ENCODE peak calls at places on chromosome X, in four cellular contexts. R is stimulated activated CD8-positive, alpha-beta memory T cell treated with anti-CD3 and anti-CD28 coated beads, Interleukin-15, amount 100 ng/mL, for 24 hours; B is NCI-H2081; N is activated naive CD8-positive, alpha-beta T cell treated with anti-CD3 and anti-CD28 coated beads, Interleukin-2, amount 50 U/mL, for 24 hours. G is an unnamed sample.
A peak's percentile ranks its signal among the peaks of the same experiment; 100 is the strongest.

GRCh38 chrX:19840899-19841648 is 46.3 kb downstream of the SH3KBP1 start:
- DNase-seq in R (no peak), B (no peak), N (peak; percentile 45), G (no peak)

GRCh38 chrX:4935846-4936245 is 1222.4 kb upstream of the PRKX start:
- DNase-seq in R (no peak), B (no peak), N (peak; percentile 1), G (peak; percentile 36)

GRCh38 chrX:156004256-156004655 is 6.8 kb downstream of the IL9R start:
- DNase-seq in R (no peak), B (no peak), N (no peak), G (no peak)

GRCh38 chrX:150361777-150362351 is 1.3 kb upstream of the MAMLD1 start:
- DNase-seq in R (no peak), B (no peak), N (peak; percentile 12), G (no peak)

GRCh38 chrX:37785569-37785968 is 5.7 kb downstream of the CYBB start:
- DNase-seq in R (no peak), B (no peak), N (no peak), G (no peak)

GRCh38 chrX:49695276-49696180 is at the start of gene PAGE1:
- DNase-seq in R (no peak), B (no peak), N (no peak), G (no peak)

GRCh38 chrX:11787564-11787963 is 29.5 kb downstream of the MSL3 start:
- DNase-seq in R (peak; percentile 26), B (no peak), N (peak; percentile 80), G (peak; percentile 69)

GRCh38 chrX:70166601-70167590 is 10.4 kb upstream of the DGAT2L6 start:
- DNase-seq in R (no peak), B (no peak), N (no peak), G (no peak)

GRCh38 chrX:477441-478012 is 90.8 kb upstream of the PPP2R3B start:
- DNase-seq in R (no peak), B (no peak), N (no peak), G (no peak)

GRCh38 chrX:43266487-43266886 is 389.6 kb upstream of the MAOA start:
- DNase-seq in R (no peak), B (no peak), N (no peak), G (no peak)

GRCh38 chrX:51837451-51837850 is 56.0 kb upstream of the MAGED1 start:
- DNase-seq in R (no peak), B (no peak), N (no peak), G (no peak)

GRCh38 chrX:39886282-39886681 is 211.5 kb downstream of the BCOR start:
- DNase-seq in R (no peak), B (no peak), N (no peak), G (peak; percentile 61)

GRCh38 chrX:150212672-150213480 is 150.2 kb upstream of the MAMLD1 start:
- DNase-seq in R (no peak), B (no peak), N (no peak), G (no peak)

GRCh38 chrX:155613927-155614559 is 1.3 kb upstream of the TMLHE start:
- DNase-seq in R (no peak), B (no peak), N (no peak), G (no peak)

GRCh38 chrX:19954707-19955106 is 36.2 kb downstream of the BCLAF3 start:
- DNase-seq in R (no peak), B (no peak), N (no peak), G (no peak)

GRCh38 chrX:70434352-70434866 is 10.2 kb upstream of the DLG3 start:
- DNase-seq in R (peak; percentile 31), B (peak; percentile 85), N (peak; percentile 80), G (peak; percentile 83)

GRCh38 chrX:23540532-23540931 is 126.8 kb upstream of the PRDX4 start:
- DNase-seq in R (no peak), B (no peak), N (no peak), G (no peak)

GRCh38 chrX:150363561-150364346 is 637 bp downstream of the MAMLD1 start:
- DNase-seq in R (no peak), B (no peak), N (peak; percentile 7), G (peak; percentile 57)

GRCh38 chrX:77597090-77597489 is 149.9 kb downstream of the FGF16 start:
- DNase-seq in R (no peak), B (no peak), N (no peak), G (no peak)

GRCh38 chrX:155966876-155967275 is 30.6 kb upstream of the IL9R start:
- DNase-seq in R (no peak), B (peak; percentile 73), N (peak; percentile 30), G (no peak)

GRCh38 chrX:15511563-15511962 is 11.0 kb downstream of the BMX start:
- DNase-seq in R (no peak), B (no peak), N (no peak), G (peak; percentile 60)

GRCh38 chrX:43974736-43975135 is 1.5 kb upstream of the NDP start:
- DNase-seq in R (no peak), B (no peak), N (no peak), G (no peak)

GRCh38 chrX:66162331-66162822 is 1.7 kb upstream of the HEPH start:
- DNase-seq in R (no peak), B (no peak), N (no peak), G (no peak)

GRCh38 chrX:133586443-133586842 is 171.2 kb upstream of the GPC4 start:
- DNase-seq in R (no peak), B (no peak), N (no peak), G (no peak)

GRCh38 chrX:45767021-45767491 is 566.4 kb upstream of the DIPK2B start:
- DNase-seq in R (no peak), B (no peak), N (no peak), G (no peak)

GRCh38 chrX:128622296-128622695 is 570.1 kb upstream of the ACTRT1 start:
- DNase-seq in R (no peak), B (peak; percentile 21), N (no peak), G (no peak)

GRCh38 chrX:108494416-108495095 is 54.9 kb downstream of the COL4A5 start:
- DNase-seq in R (no peak), B (no peak), N (no peak), G (no peak)

GRCh38 chrX:153861147-153861546 is 24.8 kb downstream of the L1CAM start:
- DNase-seq in R (no peak), B (no peak), N (no peak), G (no peak)

GRCh38 chrX:48573690-48574269 is 504 bp upstream of the RBM3 start:
- DNase-seq in R (no peak), B (peak; percentile 80), N (no peak), G (no peak)

GRCh38 chrX:111035256-111035655 is 60.7 kb upstream of the PAK3 start:
- DNase-seq in R (no peak), B (peak; percentile 84), N (no peak), G (no peak)

GRCh38 chrX:39445336-39445735 is 644.1 kb downstream of the MID1IP1 start:
- DNase-seq in R (no peak), B (peak; percentile 21), N (peak; percentile 51), G (no peak)

GRCh38 chrX:109826954-109827708 is 94.1 kb upstream of the ACSL4 start:
- DNase-seq in R (no peak), B (no peak), N (no peak), G (no peak)

GRCh38 chrX:50988649-50989048 is 78.1 kb downstream of the BMP15 start:
- DNase-seq in R (no peak), B (peak; percentile 11), N (peak; percentile 1), G (peak; percentile 15)

GRCh38 chrX:70476166-70476933 is 31.7 kb downstream of the DLG3 start:
- DNase-seq in R (no peak), B (peak; percentile 67), N (no peak), G (no peak)

GRCh38 chrX:16445166-16445752 is 204.7 kb upstream of the S100G start:
- DNase-seq in R (no peak), B (peak; percentile 36), N (peak; percentile 9), G (no peak)

G was measured in globus pallidus.